ENCODE peak calls at places on chromosomes 2 and 18, in nine cellular contexts. One of them, this sample, is unnamed.

GRCh38 chr2:217977840-217978535 is 24.8 kb downstream of the TNS1 start:
- DNase-seq in fibroblast of lung: no peak
- DNase-seq in pancreas: no peak
- DNase-seq in coronary artery: no peak
- DNase-seq in cardiac muscle cell: no peak
- DNase-seq in MM.1S: no peak
- DNase-seq in HL-60: no peak
- DNase-seq in neural progenitor cell: no peak
- DNase-seq in OCI-LY7: no peak
- DNase-seq in this sample: no peak

GRCh38 chr2:239948100-239948881 is 76.9 kb downstream of the NDUFA10 start:
- DNase-seq in fibroblast of lung: no peak
- DNase-seq in pancreas: no peak
- DNase-seq in coronary artery: peak; percentile 65
- DNase-seq in cardiac muscle cell: no peak
- DNase-seq in MM.1S: no peak
- DNase-seq in HL-60: no peak
- DNase-seq in neural progenitor cell: no peak
- DNase-seq in OCI-LY7: no peak
- DNase-seq in this sample: peak; percentile 25

GRCh38 chr18:7037470-7037869 is 80.1 kb downstream of the LAMA1 start:
- DNase-seq in fibroblast of lung: no peak
- DNase-seq in pancreas: no peak
- DNase-seq in coronary artery: no peak
- DNase-seq in cardiac muscle cell: no peak
- DNase-seq in MM.1S: no peak
- DNase-seq in HL-60: no peak
- DNase-seq in neural progenitor cell: no peak
- DNase-seq in OCI-LY7: no peak
- DNase-seq in this sample: no peak

GRCh38 chr2:102522890-102523289 is 49.9 kb downstream of the SLC9A4 start:
- DNase-seq in fibroblast of lung: no peak
- DNase-seq in pancreas: no peak
- DNase-seq in coronary artery: no peak
- DNase-seq in cardiac muscle cell: no peak
- DNase-seq in MM.1S: no peak
- DNase-seq in HL-60: no peak
- DNase-seq in neural progenitor cell: no peak
- DNase-seq in OCI-LY7: no peak
- DNase-seq in this sample: no peak

GRCh38 chr2:105744909-105745853 is at the start of gene NCK2:
- DNase-seq in fibroblast of lung: peak; percentile 34
- DNase-seq in pancreas: peak; percentile 19
- DNase-seq in coronary artery: no peak
- DNase-seq in cardiac muscle cell: peak; percentile 39
- DNase-seq in MM.1S: peak; percentile 38
- DNase-seq in HL-60: no peak
- DNase-seq in neural progenitor cell: peak; percentile 65
- DNase-seq in OCI-LY7: peak; percentile 55
- DNase-seq in this sample: no peak

GRCh38 chr2:182818541-182819308 is 47.7 kb downstream of the FRZB start:
- DNase-seq in fibroblast of lung: no peak
- DNase-seq in pancreas: no peak
- DNase-seq in coronary artery: no peak
- DNase-seq in cardiac muscle cell: no peak
- DNase-seq in MM.1S: no peak
- DNase-seq in HL-60: no peak
- DNase-seq in neural progenitor cell: peak; percentile 89
- DNase-seq in OCI-LY7: no peak
- DNase-seq in this sample: no peak

GRCh38 chr2:206323486-206323885 is 49.0 kb downstream of the ZDBF2 start:
- DNase-seq in fibroblast of lung: no peak
- DNase-seq in pancreas: no peak
- DNase-seq in coronary artery: no peak
- DNase-seq in cardiac muscle cell: no peak
- DNase-seq in MM.1S: peak; percentile 14
- DNase-seq in HL-60: no peak
- DNase-seq in neural progenitor cell: no peak
- DNase-seq in OCI-LY7: no peak
- DNase-seq in this sample: no peak

GRCh38 chr2:201696151-201696659 is 2.2 kb downstream of the MPP4 start:
- DNase-seq in fibroblast of lung: peak; percentile 80
- DNase-seq in pancreas: no peak
- DNase-seq in coronary artery: no peak
- DNase-seq in cardiac muscle cell: peak; percentile 61
- DNase-seq in MM.1S: no peak
- DNase-seq in HL-60: no peak
- DNase-seq in neural progenitor cell: no peak
- DNase-seq in OCI-LY7: no peak
- DNase-seq in this sample: no peak

GRCh38 chr2:67880291-67880761 is 182.5 kb downstream of the C1D start:
- DNase-seq in fibroblast of lung: no peak
- DNase-seq in pancreas: no peak
- DNase-seq in coronary artery: peak; percentile 64
- DNase-seq in cardiac muscle cell: peak; percentile 9
- DNase-seq in MM.1S: no peak
- DNase-seq in HL-60: no peak
- DNase-seq in neural progenitor cell: peak; percentile 33
- DNase-seq in OCI-LY7: no peak
- DNase-seq in this sample: no peak

GRCh38 chr2:239269173-239269865 is 131.5 kb downstream of the HDAC4 start:
- DNase-seq in fibroblast of lung: no peak
- DNase-seq in pancreas: no peak
- DNase-seq in coronary artery: no peak
- DNase-seq in cardiac muscle cell: no peak
- DNase-seq in MM.1S: no peak
- DNase-seq in HL-60: no peak
- DNase-seq in neural progenitor cell: no peak
- DNase-seq in OCI-LY7: no peak
- DNase-seq in this sample: no peak

GRCh38 chr2:18506883-18507519 is 53.5 kb downstream of the RDH14 start:
- DNase-seq in fibroblast of lung: no peak
- DNase-seq in pancreas: no peak
- DNase-seq in coronary artery: no peak
- DNase-seq in cardiac muscle cell: no peak
- DNase-seq in MM.1S: no peak
- DNase-seq in HL-60: no peak
- DNase-seq in neural progenitor cell: no peak
- DNase-seq in OCI-LY7: no peak
- DNase-seq in this sample: no peak

GRCh38 chr2:133711806-133712205 is 143.5 kb upstream of the NCKAP5 start:
- DNase-seq in fibroblast of lung: no peak
- DNase-seq in pancreas: no peak
- DNase-seq in coronary artery: no peak
- DNase-seq in cardiac muscle cell: no peak
- DNase-seq in MM.1S: no peak
- DNase-seq in HL-60: no peak
- DNase-seq in neural progenitor cell: no peak
- DNase-seq in OCI-LY7: no peak
- DNase-seq in this sample: no peak
- H3K27ac ChIP-seq in fibroblast of lung: no peak overlapping the region
- H3K27ac ChIP-seq in pancreas: no peak overlapping the region
- H3K27ac ChIP-seq in coronary artery: no peak overlapping the region
- H3K27ac ChIP-seq in cardiac muscle cell: no peak overlapping the region
- H3K27ac ChIP-seq in MM.1S: no peak overlapping the region
- H3K27ac ChIP-seq in HL-60: no peak overlapping the region
- H3K27ac ChIP-seq in neural progenitor cell: peak overlapping the region; percentile 53
- H3K27ac ChIP-seq in OCI-LY7: no peak overlapping the region
- H3K27ac ChIP-seq in this sample: no peak overlapping the region

GRCh38 chr2:144359684-144360083 is 160.2 kb downstream of the ZEB2 start:
- DNase-seq in fibroblast of lung: no peak
- DNase-seq in pancreas: no peak
- DNase-seq in coronary artery: no peak
- DNase-seq in cardiac muscle cell: no peak
- DNase-seq in MM.1S: no peak
- DNase-seq in HL-60: no peak
- DNase-seq in neural progenitor cell: no peak
- DNase-seq in OCI-LY7: no peak
- DNase-seq in this sample: no peak
- H3K27ac ChIP-seq in fibroblast of lung: peak overlapping the region; percentile 75
- H3K27ac ChIP-seq in pancreas: no peak overlapping the region
- H3K27ac ChIP-seq in coronary artery: no peak overlapping the region
- H3K27ac ChIP-seq in cardiac muscle cell: no peak overlapping the region
- H3K27ac ChIP-seq in MM.1S: no peak overlapping the region
- H3K27ac ChIP-seq in HL-60: no peak overlapping the region
- H3K27ac ChIP-seq in neural progenitor cell: no peak overlapping the region
- H3K27ac ChIP-seq in OCI-LY7: no peak overlapping the region
- H3K27ac ChIP-seq in this sample: no peak overlapping the region

GRCh38 chr18:44835555-44836156 is 155.0 kb downstream of the SETBP1 start:
- DNase-seq in fibroblast of lung: no peak
- DNase-seq in pancreas: no peak
- DNase-seq in coronary artery: no peak
- DNase-seq in cardiac muscle cell: no peak
- DNase-seq in MM.1S: no peak
- DNase-seq in HL-60: no peak
- DNase-seq in neural progenitor cell: peak; percentile 31
- DNase-seq in OCI-LY7: no peak
- DNase-seq in this sample: no peak
- H3K27ac ChIP-seq in fibroblast of lung: no peak overlapping the region
- H3K27ac ChIP-seq in pancreas: no peak overlapping the region
- H3K27ac ChIP-seq in coronary artery: no peak overlapping the region
- H3K27ac ChIP-seq in cardiac muscle cell: peak overlapping the region; percentile 61
- H3K27ac ChIP-seq in MM.1S: no peak overlapping the region
- H3K27ac ChIP-seq in HL-60: no peak overlapping the region
- H3K27ac ChIP-seq in neural progenitor cell: no peak overlapping the region
- H3K27ac ChIP-seq in OCI-LY7: no peak overlapping the region
- H3K27ac ChIP-seq in this sample: no peak overlapping the region

GRCh38 chr2:172086349-172087190 is 1.3 kb downstream of the DLX1 start:
- DNase-seq in fibroblast of lung: no peak
- DNase-seq in pancreas: no peak
- DNase-seq in coronary artery: no peak
- DNase-seq in cardiac muscle cell: no peak
- DNase-seq in MM.1S: no peak
- DNase-seq in HL-60: peak; percentile 42
- DNase-seq in neural progenitor cell: peak; percentile 94
- DNase-seq in OCI-LY7: peak; percentile 24
- DNase-seq in this sample: peak; percentile 52
- H3K27ac ChIP-seq in fibroblast of lung: no peak overlapping the region
- H3K27ac ChIP-seq in pancreas: no peak overlapping the region
- H3K27ac ChIP-seq in coronary artery: no peak overlapping the region
- H3K27ac ChIP-seq in cardiac muscle cell: no peak overlapping the region
- H3K27ac ChIP-seq in MM.1S: no peak overlapping the region
- H3K27ac ChIP-seq in HL-60: no peak overlapping the region
- H3K27ac ChIP-seq in neural progenitor cell: no peak overlapping the region
- H3K27ac ChIP-seq in OCI-LY7: no peak overlapping the region
- H3K27ac ChIP-seq in this sample: no peak overlapping the region

GRCh38 chr2:9251154-9252001 is 44.8 kb downstream of the ASAP2 start:
- DNase-seq in fibroblast of lung: peak; percentile 69
- DNase-seq in pancreas: no peak
- DNase-seq in coronary artery: no peak
- DNase-seq in cardiac muscle cell: peak; percentile 74
- DNase-seq in MM.1S: no peak
- DNase-seq in HL-60: no peak
- DNase-seq in neural progenitor cell: no peak
- DNase-seq in OCI-LY7: no peak
- DNase-seq in this sample: no peak
- H3K27ac ChIP-seq in fibroblast of lung: peak overlapping the region; percentile 60
- H3K27ac ChIP-seq in pancreas: no peak overlapping the region
- H3K27ac ChIP-seq in coronary artery: peak overlapping the region; percentile 30
- H3K27ac ChIP-seq in cardiac muscle cell: no peak overlapping the region
- H3K27ac ChIP-seq in MM.1S: no peak overlapping the region
- H3K27ac ChIP-seq in HL-60: no peak overlapping the region
- H3K27ac ChIP-seq in neural progenitor cell: no peak overlapping the region
- H3K27ac ChIP-seq in OCI-LY7: no peak overlapping the region
- H3K27ac ChIP-seq in this sample: no peak overlapping the region

GRCh38 chr2:121101093-121101715 is 183.8 kb downstream of the TFCP2L1 start:
- DNase-seq in fibroblast of lung: no peak
- DNase-seq in pancreas: no peak
- DNase-seq in coronary artery: no peak
- DNase-seq in cardiac muscle cell: no peak
- DNase-seq in MM.1S: no peak
- DNase-seq in HL-60: no peak
- DNase-seq in neural progenitor cell: no peak
- DNase-seq in OCI-LY7: no peak
- DNase-seq in this sample: no peak

GRCh38 chr2:121103969-121104368 is 181.0 kb downstream of the TFCP2L1 start:
- DNase-seq in fibroblast of lung: no peak
- DNase-seq in pancreas: no peak
- DNase-seq in coronary artery: no peak
- DNase-seq in cardiac muscle cell: no peak
- DNase-seq in MM.1S: no peak
- DNase-seq in HL-60: no peak
- DNase-seq in neural progenitor cell: no peak
- DNase-seq in OCI-LY7: no peak
- DNase-seq in this sample: no peak

GRCh38 chr2:121099329-121100318 is 185.4 kb downstream of the TFCP2L1 start:
- DNase-seq in fibroblast of lung: no peak
- DNase-seq in pancreas: no peak
- DNase-seq in coronary artery: no peak
- DNase-seq in cardiac muscle cell: no peak
- DNase-seq in MM.1S: no peak
- DNase-seq in HL-60: no peak
- DNase-seq in neural progenitor cell: peak; percentile 39
- DNase-seq in OCI-LY7: peak; percentile 11
- DNase-seq in this sample: no peak

GRCh38 chr2:121102949-121103348 is 182.1 kb downstream of the TFCP2L1 start:
- DNase-seq in fibroblast of lung: no peak
- DNase-seq in pancreas: no peak
- DNase-seq in coronary artery: no peak
- DNase-seq in cardiac muscle cell: no peak
- DNase-seq in MM.1S: no peak
- DNase-seq in HL-60: no peak
- DNase-seq in neural progenitor cell: no peak
- DNase-seq in OCI-LY7: no peak
- DNase-seq in this sample: no peak

GRCh38 chr2:121104721-121105141 is 180.3 kb downstream of the TFCP2L1 start:
- DNase-seq in fibroblast of lung: no peak
- DNase-seq in pancreas: no peak
- DNase-seq in coronary artery: no peak
- DNase-seq in cardiac muscle cell: peak; percentile 37
- DNase-seq in MM.1S: no peak
- DNase-seq in HL-60: no peak
- DNase-seq in neural progenitor cell: peak; percentile 46
- DNase-seq in OCI-LY7: no peak
- DNase-seq in this sample: no peak
- H3K27ac ChIP-seq in fibroblast of lung: no peak overlapping the region
- H3K27ac ChIP-seq in pancreas: no peak overlapping the region
- H3K27ac ChIP-seq in coronary artery: no peak overlapping the region
- H3K27ac ChIP-seq in cardiac muscle cell: no peak overlapping the region
- H3K27ac ChIP-seq in MM.1S: no peak overlapping the region
- H3K27ac ChIP-seq in HL-60: no peak overlapping the region
- H3K27ac ChIP-seq in neural progenitor cell: no peak overlapping the region
- H3K27ac ChIP-seq in OCI-LY7: no peak overlapping the region
- H3K27ac ChIP-seq in this sample: no peak overlapping the region